ENCODE peak calls at places on chromosomes 1 and 21, in nine cellular contexts. E is SK-N-SH, I is K562, X is A549, N is HCT116, V is GM12878, S is HL-60, W is Panc1, G is HepG2. Y is an unnamed sample.

GRCh38 chr1:109930252-109930993 is 19.8 kb downstream of the CSF1 start:
- DNase-seq in E (no peak), I (no peak), X (no peak), N (no peak), V (no peak), S (no peak), W (no peak), G (no peak), Y (peak)

GRCh38 chr1:224959656-224960055 is 30.2 kb downstream of the DNAH14 start:
- DNase-seq in E (no peak), I (no peak), X (no peak), N (no peak), V (no peak), S (no peak), W (no peak), G (no peak), Y (no peak)

GRCh38 chr1:234605983-234606730 is 3.8 kb downstream of the IRF2BP2 start:
- DNase-seq in E (no peak), I (no peak), X (peak), N (no peak), V (no peak), S (peak), W (no peak), G (peak), Y (no peak)

GRCh38 chr1:182473553-182473952 is 23.6 kb downstream of the RGSL1 start:
- DNase-seq in E (no peak), I (no peak), X (no peak), N (no peak), V (no peak), S (no peak), W (no peak), G (no peak), Y (no peak)

GRCh38 chr1:222777977-222778376 is 36.9 kb upstream of the DISP1 start:
- DNase-seq in E (no peak), I (no peak), X (peak), N (no peak), V (no peak), S (no peak), W (peak), G (no peak), Y (no peak)

GRCh38 chr1:87330954-87331318 is 2.3 kb downstream of the LMO4 start:
- DNase-seq in E (no peak), I (peak), X (no peak), N (no peak), V (no peak), S (no peak), W (no peak), G (peak), Y (no peak)

GRCh38 chr1:23611601-23612327 is 52.5 kb upstream of the ID3 start:
- DNase-seq in E (no peak), I (no peak), X (no peak), N (no peak), V (no peak), S (no peak), W (no peak), G (no peak), Y (no peak)

GRCh38 chr1:115098979-115099692 is 9.8 kb upstream of the TSPAN2 start:
- DNase-seq in E (no peak), I (no peak), X (peak), N (no peak), V (peak), S (peak), W (no peak), G (no peak), Y (peak)

GRCh38 chr1:53702287-53702805 is 36.6 kb downstream of the GLIS1 start:
- DNase-seq in E (no peak), I (no peak), X (no peak), N (no peak), V (no peak), S (no peak), W (no peak), G (no peak), Y (no peak)

GRCh38 chr1:209769171-209769904 is 13.5 kb downstream of the TRAF3IP3 start:
- DNase-seq in E (peak), I (no peak), X (no peak), N (no peak), V (peak), S (no peak), W (no peak), G (no peak), Y (no peak)

GRCh38 chr1:17948594-17948993 is 159.0 kb upstream of the IGSF21 start:
- DNase-seq in E (no peak), I (no peak), X (no peak), N (no peak), V (no peak), S (no peak), W (no peak), G (no peak), Y (no peak)

GRCh38 chr21:32803651-32804050 is 32.1 kb upstream of the PAXBP1 start:
- DNase-seq in E (no peak), I (no peak), X (no peak), N (no peak), V (no peak), S (no peak), W (no peak), G (no peak), Y (no peak)

GRCh38 chr1:97143236-97143882 is 421.8 kb downstream of the PTBP2 start:
- DNase-seq in E (no peak), I (no peak), X (no peak), N (no peak), V (no peak), S (no peak), W (no peak), G (no peak), Y (no peak)

GRCh38 chr1:195516036-195516435 is 1092.2 kb downstream of the KCNT2 start:
- DNase-seq in E (no peak), I (no peak), X (no peak), N (no peak), V (no peak), S (no peak), W (no peak), G (no peak), Y (no peak)

DNA sequence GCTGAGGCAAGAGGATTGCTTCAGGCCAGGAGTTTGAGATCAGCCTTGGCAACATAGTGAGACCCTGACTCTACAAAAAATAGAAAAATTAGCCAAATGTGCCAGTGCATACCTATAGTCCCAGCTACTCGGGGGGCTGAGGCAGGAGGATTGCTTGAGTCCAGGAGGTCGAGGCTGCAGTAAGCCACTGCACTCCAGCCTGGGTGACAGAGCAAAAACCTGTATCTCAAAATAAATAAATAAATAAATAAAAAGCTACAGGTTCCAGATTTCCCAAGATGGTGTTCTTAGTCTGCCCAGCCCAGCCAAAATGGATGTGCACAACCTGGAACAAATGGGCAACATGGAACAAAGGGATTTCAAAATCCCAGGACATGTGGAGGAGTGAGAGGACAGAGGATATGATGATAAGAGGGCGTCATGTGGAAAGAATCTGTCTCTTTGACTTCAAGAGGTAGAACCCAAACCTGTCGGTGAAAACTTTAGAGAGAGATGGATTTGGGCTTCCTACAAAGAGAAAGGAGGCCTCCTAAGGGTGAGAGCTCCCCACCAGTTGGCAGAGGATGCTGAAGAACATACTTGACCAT is 3.2 kb downstream of the EDARADD start:
- DNase-seq in E (no peak), I (no peak), X (no peak), N (no peak), V (no peak), S (no peak), W (no peak), G (peak), Y (no peak)
- TF ChIP-seq REST in E (no peak), I (no peak), X (no peak), N (no peak), V (no peak), S (no peak), W (no peak), G (no peak), Y (no peak)

DNA sequence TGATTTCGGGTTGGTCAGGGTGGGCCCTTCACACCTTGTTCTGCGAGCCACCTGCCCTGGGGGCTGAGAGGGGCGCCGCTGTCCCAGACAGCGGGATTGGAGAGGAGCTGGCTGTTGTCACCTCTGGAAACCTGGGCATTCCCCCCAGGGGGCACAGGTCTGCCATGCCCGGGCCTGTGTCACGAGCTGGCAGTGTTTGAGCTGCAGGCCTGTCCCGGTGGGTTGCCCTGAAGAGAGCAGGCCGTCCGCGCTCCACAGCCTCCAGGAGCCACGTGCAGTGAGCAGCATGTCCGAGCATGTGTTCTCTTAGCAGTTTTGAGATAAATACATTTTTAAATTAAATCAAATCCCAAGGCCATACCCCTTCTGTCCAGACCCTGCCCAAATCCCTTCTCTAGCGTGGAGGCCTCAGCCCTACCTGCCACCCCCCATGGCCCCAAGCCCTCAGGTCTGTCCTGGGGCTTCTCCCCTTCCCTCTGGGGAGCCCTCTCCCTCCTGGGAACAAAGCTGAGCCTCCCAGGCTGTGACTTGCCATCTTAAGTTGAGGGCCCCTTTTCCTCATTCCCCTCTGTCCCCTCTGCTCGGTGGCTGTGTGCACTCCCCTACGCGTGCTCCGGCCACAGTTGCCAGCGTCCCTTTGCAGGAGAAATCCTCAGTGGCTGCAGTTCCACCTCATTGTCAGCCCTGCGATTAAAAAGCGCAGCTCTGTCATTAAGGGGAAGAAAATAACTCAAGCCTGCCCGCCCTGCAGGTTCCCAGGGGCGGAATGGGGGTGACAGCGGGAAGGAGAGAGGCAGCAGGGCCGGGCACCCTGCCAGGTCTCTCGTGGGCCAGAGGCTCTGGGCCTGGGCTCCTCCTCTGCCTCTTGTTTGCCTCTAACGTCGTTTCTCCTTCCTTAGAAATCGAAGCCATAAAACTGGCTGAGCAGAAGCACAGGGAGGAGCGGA is 26.6 kb downstream of the SLX9 start:
- DNase-seq in E (peak), I (no peak), X (no peak), N (no peak), V (no peak), S (peak), W (no peak), G (no peak), Y (no peak)
- TF ChIP-seq REST in E (no peak), I (no peak), X (no peak), N (no peak), V (no peak), S (no peak), W (no peak), G (no peak), Y (no peak)

GRCh38 chr1:218201004-218201403 is 84.1 kb upstream of the RRP15 start:
- DNase-seq in E (no peak), I (no peak), X (no peak), N (no peak), V (no peak), S (no peak), W (no peak), G (no peak), Y (no peak)
- TF ChIP-seq REST in E (no peak), I (no peak), X (no peak), N (no peak), V (no peak), S (no peak), W (no peak), G (no peak), Y (no peak)

GRCh38 chr1:153612755-153613331 is at the start of gene S100A16:
- DNase-seq in E (no peak), I (no peak), X (peak), N (peak), V (no peak), S (no peak), W (no peak), G (no peak), Y (peak)
- TF ChIP-seq REST in E (no peak), I (no peak), X (no peak), N (no peak), V (no peak), S (no peak), W (no peak), G (no peak), Y (no peak)

DNA sequence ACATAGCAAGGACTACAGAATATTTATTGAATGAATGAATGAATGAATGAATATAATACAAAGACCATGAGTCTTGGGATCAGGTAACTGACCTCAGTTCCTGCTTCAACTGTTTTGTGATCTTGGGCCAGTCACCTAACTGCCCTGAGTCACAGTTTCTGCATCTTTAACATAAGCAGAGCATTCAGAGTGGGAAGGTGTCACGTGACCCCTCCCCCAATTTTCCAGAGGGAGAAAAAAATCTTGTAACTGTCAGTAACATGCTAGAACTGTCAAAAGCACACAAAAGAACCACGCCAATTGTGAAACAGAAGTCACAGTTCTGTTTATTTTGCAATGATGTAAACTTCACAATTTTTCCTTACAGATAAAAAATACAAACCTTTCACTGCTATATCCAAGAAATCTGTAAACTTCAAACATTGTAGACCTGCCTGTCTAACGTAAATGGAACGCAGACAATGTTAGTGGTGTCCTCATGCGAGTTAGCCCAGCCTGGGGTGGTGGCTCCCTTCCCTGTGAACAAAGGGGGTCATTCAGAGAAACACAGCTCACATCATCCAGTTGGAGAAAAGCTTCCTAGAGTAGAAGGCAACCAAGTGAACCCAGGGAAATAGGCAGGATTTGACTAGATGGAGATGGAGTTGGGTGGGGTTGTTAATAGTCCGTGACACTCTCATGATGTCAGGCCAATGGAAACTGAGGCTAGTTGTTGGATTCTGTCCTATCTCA is 211.8 kb upstream of the ZC3H12A start:
- DNase-seq in E (no peak), I (no peak), X (no peak), N (no peak), V (no peak), S (no peak), W (no peak), G (no peak), Y (no peak)
- TF ChIP-seq REST in E (no peak), I (no peak), X (no peak), N (no peak), V (no peak), S (no peak), W (no peak), G (no peak), Y (no peak)

DNA sequence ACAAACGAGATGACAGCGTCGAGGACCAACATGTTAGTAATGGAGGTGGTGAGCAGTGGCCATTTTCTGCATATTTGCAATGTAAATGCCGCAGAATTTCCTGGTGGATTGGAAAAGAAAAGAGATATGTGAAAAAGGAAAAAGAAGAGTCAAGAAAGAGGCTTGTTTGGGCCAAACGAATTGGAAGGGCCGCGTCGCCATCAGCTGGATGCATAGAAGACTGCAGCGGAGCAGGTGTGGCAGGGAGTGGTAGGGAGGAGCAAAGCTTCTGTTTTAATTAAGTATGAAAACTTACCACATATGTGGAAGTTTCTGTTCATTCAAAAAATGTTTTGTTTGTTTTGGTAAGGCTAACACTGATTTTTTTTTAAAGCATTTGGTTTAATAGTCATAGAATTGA is 690.7 kb downstream of the NCAM2 start:
- DNase-seq in E (peak), I (peak), X (no peak), N (no peak), V (no peak), S (no peak), W (no peak), G (no peak), Y (peak)
- TF ChIP-seq REST in E (no peak), I (no peak), X (no peak), N (no peak), V (no peak), S (no peak), W (no peak), G (no peak), Y (no peak)

DNA sequence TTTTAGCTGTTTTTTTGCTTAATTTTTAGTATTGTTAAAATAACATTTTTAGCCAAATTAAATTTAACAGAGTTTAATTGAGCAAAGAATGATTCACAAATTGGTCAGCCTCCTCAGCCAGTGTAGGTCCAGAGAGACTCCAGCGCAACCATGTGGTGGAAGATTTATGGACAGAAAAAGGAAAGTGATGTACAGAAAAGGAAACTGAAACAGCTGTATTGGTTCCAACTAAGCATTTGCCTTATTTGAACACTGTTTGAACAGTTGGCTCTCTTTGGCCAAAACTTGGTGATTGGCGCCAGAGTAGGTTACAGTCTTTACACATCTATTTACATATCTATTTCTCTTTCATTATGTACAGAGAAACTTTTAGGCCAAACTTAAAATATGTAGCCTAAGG is 19.4 kb downstream of the RPS6KC1 start:
- DNase-seq in E (peak), I (peak), X (peak), N (no peak), V (peak), S (no peak), W (no peak), G (peak), Y (no peak)
- TF ChIP-seq REST in E (no peak), I (no peak), X (no peak), N (no peak), V (no peak), S (no peak), W (no peak), G (no peak), Y (no peak)

DNA sequence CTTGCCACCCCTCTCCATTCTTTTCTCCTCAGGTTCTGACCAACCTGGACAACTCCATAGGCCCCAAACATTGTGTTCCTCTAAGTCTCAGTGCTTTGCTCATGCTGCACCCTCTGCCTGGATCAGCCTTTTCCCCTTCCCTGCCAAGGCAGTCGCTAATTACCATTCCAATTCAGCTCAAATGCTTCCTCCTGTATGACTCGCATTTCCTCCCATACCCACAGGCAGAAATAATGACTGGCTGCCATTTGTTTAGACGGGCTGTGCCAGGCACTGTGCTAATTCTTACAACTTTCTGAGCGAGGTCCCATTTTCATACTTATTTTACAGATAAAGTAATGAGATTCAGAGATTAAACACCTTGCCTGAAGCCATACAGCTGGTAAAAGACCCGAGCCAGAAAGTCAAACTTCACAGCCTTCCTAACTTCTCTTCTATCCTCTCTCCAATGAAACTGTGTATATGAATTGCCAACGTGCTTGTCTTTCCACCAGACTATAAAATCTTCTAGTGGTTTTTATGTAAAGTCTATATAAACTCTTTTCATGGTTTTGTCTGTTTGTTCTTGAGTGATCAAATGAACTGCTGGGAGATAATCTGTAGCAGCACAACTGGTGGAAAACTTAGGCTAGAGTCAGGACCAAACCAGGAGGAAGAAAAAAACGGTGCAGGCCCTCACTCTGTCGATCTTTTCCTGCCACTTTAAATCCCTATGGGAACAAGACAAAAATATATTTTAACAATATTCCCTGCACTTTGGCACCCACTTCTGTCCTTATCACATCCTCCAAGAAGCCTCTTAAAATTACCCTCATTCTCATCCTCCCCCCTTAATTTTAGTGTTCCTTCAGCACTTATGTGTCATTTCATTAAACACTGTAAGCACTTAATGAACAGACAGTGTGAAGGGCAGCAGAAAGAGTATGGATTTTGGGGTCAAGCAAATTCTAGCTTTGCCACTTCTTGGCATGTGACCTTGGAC is 33.7 kb downstream of the RAB3B start:
- DNase-seq in E (no peak), I (no peak), X (no peak), N (peak), V (no peak), S (no peak), W (no peak), G (no peak), Y (peak)
- TF ChIP-seq REST in E (no peak), I (no peak), X (no peak), N (no peak), V (no peak), S (no peak), W (no peak), G (no peak), Y (no peak)

GRCh38 chr1:168979303-168979702 is 127.2 kb upstream of the ATP1B1 start:
- DNase-seq in E (no peak), I (no peak), X (no peak), N (no peak), V (no peak), S (no peak), W (no peak), G (no peak), Y (no peak)
- TF ChIP-seq REST in E (no peak), I (no peak), X (no peak), N (no peak), V (no peak), S (no peak), W (no peak), G (no peak), Y (no peak)

GRCh38 chr1:13697738-13698137 is 2.2 kb upstream of the PRDM2 start:
- DNase-seq in E (no peak), I (no peak), X (peak), N (no peak), V (no peak), S (peak), W (no peak), G (no peak), Y (no peak)
- TF ChIP-seq REST in E (no peak), I (no peak), X (no peak), N (no peak), V (no peak), S (no peak), W (no peak), G (no peak), Y (no peak)